ENCODE peak calls at places on chromosomes 3 and 15, in ten cellular contexts. One of them, this sample, is unnamed. For H3K4me1, the result is how much of the 10 kb centered on the place peaks cover.

GRCh38 chr3:111538687-111539086 is 3.3 kb upstream of the CD96 start:
- DNase-seq in IMR-90: peak
- DNase-seq in hepatocyte: no peak
- DNase-seq in upper lobe of right lung: no peak
- DNase-seq in ovary: no peak
- DNase-seq in BE2C: no peak
- DNase-seq in GM23338: no peak
- DNase-seq in PC-9: peak
- DNase-seq in neural progenitor cell: no peak
- DNase-seq in PC-3: peak
- DNase-seq in this sample: no peak

GRCh38 chr3:42655331-42655888 is 1.9 kb downstream of the ZBTB47 start:
- DNase-seq in IMR-90: no peak
- DNase-seq in hepatocyte: no peak
- DNase-seq in upper lobe of right lung: peak
- DNase-seq in ovary: peak
- DNase-seq in BE2C: no peak
- DNase-seq in GM23338: peak
- DNase-seq in PC-9: no peak
- DNase-seq in neural progenitor cell: peak
- DNase-seq in PC-3: no peak
- DNase-seq in this sample: peak

GRCh38 chr3:159075302-159075701 is 273.4 kb downstream of the MFSD1 start:
- DNase-seq in IMR-90: no peak
- DNase-seq in hepatocyte: no peak
- DNase-seq in upper lobe of right lung: no peak
- DNase-seq in ovary: no peak
- DNase-seq in BE2C: no peak
- DNase-seq in GM23338: no peak
- DNase-seq in PC-9: no peak
- DNase-seq in neural progenitor cell: no peak
- DNase-seq in PC-3: no peak
- DNase-seq in this sample: no peak

GRCh38 chr3:190718691-190719090 is 143.8 kb downstream of the GMNC start:
- DNase-seq in IMR-90: peak
- DNase-seq in hepatocyte: no peak
- DNase-seq in upper lobe of right lung: no peak
- DNase-seq in ovary: no peak
- DNase-seq in BE2C: no peak
- DNase-seq in GM23338: no peak
- DNase-seq in PC-9: no peak
- DNase-seq in neural progenitor cell: no peak
- DNase-seq in PC-3: peak
- DNase-seq in this sample: no peak

GRCh38 chr15:23422946-23423708 is 23.9 kb downstream of the GOLGA6L2 start:
- DNase-seq in IMR-90: no peak
- DNase-seq in hepatocyte: no peak
- DNase-seq in upper lobe of right lung: peak
- DNase-seq in ovary: no peak
- DNase-seq in BE2C: no peak
- DNase-seq in GM23338: no peak
- DNase-seq in PC-9: no peak
- DNase-seq in neural progenitor cell: no peak
- DNase-seq in PC-3: peak
- DNase-seq in this sample: no peak

GRCh38 chr3:52683611-52684010 is 2.1 kb downstream of the PBRM1 start:
- DNase-seq in IMR-90: no peak
- DNase-seq in hepatocyte: no peak
- DNase-seq in upper lobe of right lung: peak
- DNase-seq in ovary: no peak
- DNase-seq in BE2C: no peak
- DNase-seq in GM23338: no peak
- DNase-seq in PC-9: no peak
- DNase-seq in neural progenitor cell: no peak
- DNase-seq in PC-3: no peak
- DNase-seq in this sample: no peak

GRCh38 chr15:96404560-96404959 is 74.1 kb downstream of the NR2F2 start:
- DNase-seq in IMR-90: no peak
- DNase-seq in hepatocyte: no peak
- DNase-seq in upper lobe of right lung: no peak
- DNase-seq in ovary: no peak
- DNase-seq in BE2C: no peak
- DNase-seq in GM23338: no peak
- DNase-seq in PC-9: no peak
- DNase-seq in neural progenitor cell: no peak
- DNase-seq in PC-3: no peak
- DNase-seq in this sample: no peak

GRCh38 chr15:55549305-55549704 is 38.8 kb downstream of the PYGO1 start:
- DNase-seq in IMR-90: peak
- DNase-seq in hepatocyte: no peak
- DNase-seq in upper lobe of right lung: no peak
- DNase-seq in ovary: no peak
- DNase-seq in BE2C: no peak
- DNase-seq in GM23338: no peak
- DNase-seq in PC-9: no peak
- DNase-seq in neural progenitor cell: no peak
- DNase-seq in PC-3: peak
- DNase-seq in this sample: no peak

GRCh38 chr3:187998611-187999010 is 155.3 kb upstream of the LPP start:
- DNase-seq in IMR-90: no peak
- DNase-seq in hepatocyte: no peak
- DNase-seq in upper lobe of right lung: no peak
- DNase-seq in ovary: no peak
- DNase-seq in BE2C: no peak
- DNase-seq in GM23338: no peak
- DNase-seq in PC-9: no peak
- DNase-seq in neural progenitor cell: no peak
- DNase-seq in PC-3: no peak
- DNase-seq in this sample: no peak

GRCh38 chr15:38699633-38700230 is 135.1 kb upstream of the RASGRP1 start:
- DNase-seq in IMR-90: peak
- DNase-seq in hepatocyte: peak
- DNase-seq in upper lobe of right lung: no peak
- DNase-seq in ovary: no peak
- DNase-seq in BE2C: peak
- DNase-seq in GM23338: peak
- DNase-seq in PC-9: no peak
- DNase-seq in neural progenitor cell: peak
- DNase-seq in PC-3: peak
- DNase-seq in this sample: peak

GRCh38 chr15:32802296-32802936 is 84.6 kb downstream of the GREM1 start:
- DNase-seq in IMR-90: peak
- DNase-seq in hepatocyte: no peak
- DNase-seq in upper lobe of right lung: no peak
- DNase-seq in ovary: no peak
- DNase-seq in BE2C: no peak
- DNase-seq in GM23338: no peak
- DNase-seq in PC-9: peak
- DNase-seq in neural progenitor cell: no peak
- DNase-seq in PC-3: peak
- DNase-seq in this sample: no peak

GRCh38 chr15:71203573-71204444 is 88.5 kb downstream of the THSD4 start:
- DNase-seq in IMR-90: peak
- DNase-seq in hepatocyte: no peak
- DNase-seq in upper lobe of right lung: no peak
- DNase-seq in ovary: no peak
- DNase-seq in BE2C: no peak
- DNase-seq in GM23338: peak
- DNase-seq in PC-9: no peak
- DNase-seq in neural progenitor cell: peak
- DNase-seq in PC-3: no peak
- DNase-seq in this sample: no peak

GRCh38 chr15:101773496-101774100 is 29.7 kb upstream of the OR4F6 start:
- DNase-seq in IMR-90: no peak
- DNase-seq in hepatocyte: peak
- DNase-seq in upper lobe of right lung: no peak
- DNase-seq in ovary: peak
- DNase-seq in BE2C: no peak
- DNase-seq in GM23338: peak
- DNase-seq in PC-9: no peak
- DNase-seq in neural progenitor cell: peak
- DNase-seq in PC-3: peak
- DNase-seq in this sample: no peak

GRCh38 chr3:42025388-42026138 is 63.7 kb upstream of the ULK4 start:
- DNase-seq in IMR-90: peak
- DNase-seq in hepatocyte: peak
- DNase-seq in upper lobe of right lung: peak
- DNase-seq in ovary: peak
- DNase-seq in BE2C: peak
- DNase-seq in GM23338: peak
- DNase-seq in PC-9: no peak
- DNase-seq in neural progenitor cell: peak
- DNase-seq in PC-3: peak
- DNase-seq in this sample: peak

GRCh38 chr15:58738051-58738707 is 11.3 kb downstream of the ADAM10 start:
- DNase-seq in IMR-90: peak
- DNase-seq in hepatocyte: no peak
- DNase-seq in upper lobe of right lung: no peak
- DNase-seq in ovary: no peak
- DNase-seq in BE2C: no peak
- DNase-seq in GM23338: no peak
- DNase-seq in PC-9: peak
- DNase-seq in neural progenitor cell: no peak
- DNase-seq in PC-3: peak
- DNase-seq in this sample: no peak

GRCh38 chr15:58736244-58736643 is 13.3 kb downstream of the ADAM10 start:
- DNase-seq in IMR-90: no peak
- DNase-seq in hepatocyte: no peak
- DNase-seq in upper lobe of right lung: no peak
- DNase-seq in ovary: no peak
- DNase-seq in BE2C: no peak
- DNase-seq in GM23338: no peak
- DNase-seq in PC-9: no peak
- DNase-seq in neural progenitor cell: no peak
- DNase-seq in PC-3: no peak
- DNase-seq in this sample: no peak

GRCh38 chr15:58734859-58735258 is 14.6 kb downstream of the ADAM10 start:
- DNase-seq in IMR-90: no peak
- DNase-seq in hepatocyte: no peak
- DNase-seq in upper lobe of right lung: no peak
- DNase-seq in ovary: no peak
- DNase-seq in BE2C: no peak
- DNase-seq in GM23338: no peak
- DNase-seq in PC-9: no peak
- DNase-seq in neural progenitor cell: no peak
- DNase-seq in PC-3: no peak
- DNase-seq in this sample: no peak

GRCh38 chr15:58741032-58741431 is 8.5 kb downstream of the ADAM10 start:
- DNase-seq in IMR-90: no peak
- DNase-seq in hepatocyte: no peak
- DNase-seq in upper lobe of right lung: no peak
- DNase-seq in ovary: no peak
- DNase-seq in BE2C: no peak
- DNase-seq in GM23338: no peak
- DNase-seq in PC-9: no peak
- DNase-seq in neural progenitor cell: no peak
- DNase-seq in PC-3: no peak
- DNase-seq in this sample: no peak

DNA sequence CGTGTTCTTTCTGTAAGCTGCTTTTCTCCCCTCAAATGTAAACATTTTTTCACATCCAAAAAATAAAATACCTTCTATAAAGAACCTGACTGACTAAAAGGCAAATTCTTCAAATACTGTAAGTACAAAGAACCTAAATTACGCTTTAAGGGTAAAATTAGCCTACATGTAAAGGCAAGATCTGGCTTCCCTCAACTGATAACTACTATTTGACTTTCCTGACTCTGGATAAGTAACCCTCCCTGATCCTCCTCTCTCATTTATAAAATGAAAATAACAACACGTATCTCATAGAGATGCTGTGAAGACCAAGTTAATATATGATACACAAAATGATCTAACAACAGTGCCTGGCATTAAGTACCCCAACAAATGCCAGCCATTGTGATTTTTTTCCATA is 12.2 kb downstream of the ADAM10 start:
- DNase-seq in IMR-90: no peak
- DNase-seq in hepatocyte: no peak
- DNase-seq in upper lobe of right lung: no peak
- DNase-seq in ovary: no peak
- DNase-seq in BE2C: no peak
- DNase-seq in GM23338: no peak
- DNase-seq in PC-9: no peak
- DNase-seq in neural progenitor cell: no peak
- DNase-seq in PC-3: no peak
- DNase-seq in this sample: no peak
- H3K4me1 ChIP-seq in IMR-90: under half
- H3K4me1 ChIP-seq in hepatocyte: under half
- H3K4me1 ChIP-seq in upper lobe of right lung: under half
- H3K4me1 ChIP-seq in ovary: under half
- H3K4me1 ChIP-seq in BE2C: under half
- H3K4me1 ChIP-seq in GM23338: half or more
- H3K4me1 ChIP-seq in PC-9: under half
- H3K4me1 ChIP-seq in neural progenitor cell: under half
- H3K4me1 ChIP-seq in PC-3: under half
- H3K4me1 ChIP-seq in this sample: half or more

GRCh38 chr3:123081718-123082369 is 15.0 kb downstream of the PDIA5 start:
- DNase-seq in IMR-90: no peak
- DNase-seq in hepatocyte: no peak
- DNase-seq in upper lobe of right lung: no peak
- DNase-seq in ovary: no peak
- DNase-seq in BE2C: peak
- DNase-seq in GM23338: no peak
- DNase-seq in PC-9: no peak
- DNase-seq in neural progenitor cell: no peak
- DNase-seq in PC-3: no peak
- DNase-seq in this sample: no peak
- H3K4me1 ChIP-seq in IMR-90: under half
- H3K4me1 ChIP-seq in hepatocyte: half or more
- H3K4me1 ChIP-seq in upper lobe of right lung: half or more
- H3K4me1 ChIP-seq in ovary: under half
- H3K4me1 ChIP-seq in BE2C: half or more
- H3K4me1 ChIP-seq in GM23338: under half
- H3K4me1 ChIP-seq in PC-9: under half
- H3K4me1 ChIP-seq in neural progenitor cell: half or more
- H3K4me1 ChIP-seq in PC-3: under half
- H3K4me1 ChIP-seq in this sample: half or more

DNA sequence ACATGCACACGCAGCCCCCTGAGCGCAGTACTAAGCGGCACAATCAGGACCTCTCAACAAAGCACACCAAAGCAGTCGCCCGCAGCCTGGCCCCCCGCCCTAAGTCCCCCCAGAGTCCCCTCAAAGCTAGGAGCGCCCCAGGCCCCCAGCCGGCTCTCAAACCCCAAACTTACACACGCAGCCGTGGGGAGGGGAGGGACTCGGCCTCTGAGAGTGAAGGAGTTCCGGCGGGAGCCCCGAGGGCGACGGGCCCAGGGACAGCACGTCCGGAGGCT is 5.5 kb downstream of the GATA2 start:
- DNase-seq in IMR-90: no peak
- DNase-seq in hepatocyte: no peak
- DNase-seq in upper lobe of right lung: no peak
- DNase-seq in ovary: no peak
- DNase-seq in BE2C: no peak
- DNase-seq in GM23338: no peak
- DNase-seq in PC-9: no peak
- DNase-seq in neural progenitor cell: no peak
- DNase-seq in PC-3: no peak
- DNase-seq in this sample: no peak
- H3K4me1 ChIP-seq in IMR-90: under half
- H3K4me1 ChIP-seq in hepatocyte: half or more
- H3K4me1 ChIP-seq in upper lobe of right lung: under half
- H3K4me1 ChIP-seq in ovary: under half
- H3K4me1 ChIP-seq in BE2C: under half
- H3K4me1 ChIP-seq in GM23338: half or more
- H3K4me1 ChIP-seq in PC-9: under half
- H3K4me1 ChIP-seq in neural progenitor cell: half or more
- H3K4me1 ChIP-seq in PC-3: under half
- H3K4me1 ChIP-seq in this sample: half or more

GRCh38 chr3:172069473-172069872 is 30.1 kb downstream of the FNDC3B start:
- DNase-seq in IMR-90: no peak
- DNase-seq in hepatocyte: no peak
- DNase-seq in upper lobe of right lung: no peak
- DNase-seq in ovary: no peak
- DNase-seq in BE2C: no peak
- DNase-seq in GM23338: peak
- DNase-seq in PC-9: no peak
- DNase-seq in neural progenitor cell: peak
- DNase-seq in PC-3: no peak
- DNase-seq in this sample: no peak
- H3K4me1 ChIP-seq in IMR-90: under half
- H3K4me1 ChIP-seq in hepatocyte: half or more
- H3K4me1 ChIP-seq in upper lobe of right lung: half or more
- H3K4me1 ChIP-seq in ovary: under half
- H3K4me1 ChIP-seq in BE2C: under half
- H3K4me1 ChIP-seq in GM23338: half or more
- H3K4me1 ChIP-seq in PC-9: under half
- H3K4me1 ChIP-seq in neural progenitor cell: under half
- H3K4me1 ChIP-seq in PC-3: under half
- H3K4me1 ChIP-seq in this sample: under half